ENCODE peak calls at places on chromosomes 5 and 9, in five cellular contexts. One of them, this sample, is unnamed.

GRCh38 chr5:77015938-77016569 is 14.2 kb upstream of the AGGF1 start:
- DNase-seq in right lobe of liver: no peak
- DNase-seq in nephron progenitor cell: no peak
- DNase-seq in mucosa of descending colon: no peak
- DNase-seq in psoas muscle: no peak
- DNase-seq in this sample: no peak

GRCh38 chr5:53479656-53480473 is 564 bp upstream of the FST start:
- DNase-seq in right lobe of liver: peak; percentile 85
- DNase-seq in nephron progenitor cell: peak; percentile 74
- DNase-seq in mucosa of descending colon: peak; percentile 50
- DNase-seq in psoas muscle: peak; percentile 66
- DNase-seq in this sample: peak; percentile 58

GRCh38 chr9:83964973-83965349 is 15.1 kb downstream of the HNRNPK start:
- DNase-seq in right lobe of liver: no peak
- DNase-seq in nephron progenitor cell: no peak
- DNase-seq in mucosa of descending colon: no peak
- DNase-seq in psoas muscle: no peak
- DNase-seq in this sample: no peak

GRCh38 chr5:115558388-115558956 is 13.9 kb upstream of the FEM1C start:
- DNase-seq in right lobe of liver: no peak
- DNase-seq in nephron progenitor cell: no peak
- DNase-seq in mucosa of descending colon: no peak
- DNase-seq in psoas muscle: no peak
- DNase-seq in this sample: no peak

GRCh38 chr5:134175874-134176522 is 752 bp downstream of the SKP1 start:
- DNase-seq in right lobe of liver: no peak
- DNase-seq in nephron progenitor cell: no peak
- DNase-seq in mucosa of descending colon: peak; percentile 47
- DNase-seq in psoas muscle: no peak
- DNase-seq in this sample: no peak

GRCh38 chr5:39102684-39103155 is 28.5 kb upstream of the RICTOR start:
- DNase-seq in right lobe of liver: no peak
- DNase-seq in nephron progenitor cell: no peak
- DNase-seq in mucosa of descending colon: no peak
- DNase-seq in psoas muscle: no peak
- DNase-seq in this sample: no peak

GRCh38 chr5:136030252-136030651 is 1.5 kb downstream of the TGFBI start:
- DNase-seq in right lobe of liver: peak; percentile 9
- DNase-seq in nephron progenitor cell: no peak
- DNase-seq in mucosa of descending colon: no peak
- DNase-seq in psoas muscle: no peak
- DNase-seq in this sample: no peak

GRCh38 chr5:137605377-137605776 is 106.3 kb upstream of the SPOCK1 start:
- DNase-seq in right lobe of liver: no peak
- DNase-seq in nephron progenitor cell: no peak
- DNase-seq in mucosa of descending colon: no peak
- DNase-seq in psoas muscle: no peak
- DNase-seq in this sample: no peak

GRCh38 chr5:68954618-68954910 is 139.2 kb upstream of the SLC30A5 start:
- DNase-seq in right lobe of liver: no peak
- DNase-seq in nephron progenitor cell: no peak
- DNase-seq in mucosa of descending colon: no peak
- DNase-seq in psoas muscle: no peak
- DNase-seq in this sample: no peak

GRCh38 chr9:85658716-85659115 is 83.0 kb downstream of the AGTPBP1 start:
- DNase-seq in right lobe of liver: no peak
- DNase-seq in nephron progenitor cell: no peak
- DNase-seq in mucosa of descending colon: no peak
- DNase-seq in psoas muscle: no peak
- DNase-seq in this sample: no peak

GRCh38 chr5:179596421-179596820 is 27.1 kb downstream of the HNRNPH1 start:
- DNase-seq in right lobe of liver: no peak
- DNase-seq in nephron progenitor cell: no peak
- DNase-seq in mucosa of descending colon: no peak
- DNase-seq in psoas muscle: no peak
- DNase-seq in this sample: no peak

GRCh38 chr5:42586625-42587024 is 163.4 kb downstream of the GHR start:
- DNase-seq in right lobe of liver: peak; percentile 89
- DNase-seq in nephron progenitor cell: no peak
- DNase-seq in mucosa of descending colon: no peak
- DNase-seq in psoas muscle: peak; percentile 45
- DNase-seq in this sample: no peak

GRCh38 chr9:36074870-36075532 is 38.3 kb downstream of the RECK start:
- DNase-seq in right lobe of liver: peak; percentile 79
- DNase-seq in nephron progenitor cell: no peak
- DNase-seq in mucosa of descending colon: peak; percentile 84
- DNase-seq in psoas muscle: peak; percentile 70
- DNase-seq in this sample: no peak

DNA sequence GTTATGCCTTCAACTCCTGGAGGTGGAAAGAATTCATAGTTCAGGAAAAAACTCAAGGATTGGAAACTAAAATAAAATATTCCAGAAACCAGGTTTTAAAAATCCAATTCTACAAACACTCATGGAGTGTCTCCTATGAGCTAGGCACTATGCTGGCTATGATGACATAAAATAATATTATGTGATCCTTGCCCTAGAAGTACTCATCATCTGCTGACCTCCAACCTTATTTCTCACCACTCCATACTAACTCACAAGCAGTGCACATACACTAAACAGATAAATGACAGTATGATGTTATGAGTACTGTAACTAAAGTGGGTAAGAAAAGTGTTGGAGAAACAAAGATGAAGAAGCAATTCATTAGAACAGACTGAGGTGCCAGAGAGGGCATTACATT is 93.2 kb upstream of the NR5A1 start:
- DNase-seq in right lobe of liver: no peak
- DNase-seq in nephron progenitor cell: no peak
- DNase-seq in mucosa of descending colon: no peak
- DNase-seq in psoas muscle: no peak
- DNase-seq in this sample: no peak
- TF ChIP-seq CTCF in right lobe of liver: no peak
- TF ChIP-seq CTCF in nephron progenitor cell: no peak
- TF ChIP-seq CTCF in mucosa of descending colon: no peak
- TF ChIP-seq CTCF in psoas muscle: no peak
- TF ChIP-seq CTCF in this sample: no peak

GRCh38 chr9:71768388-71769174 is at the start of gene CEMIP2:
- DNase-seq in right lobe of liver: peak; percentile 94
- DNase-seq in nephron progenitor cell: peak; percentile 90
- DNase-seq in mucosa of descending colon: peak; percentile 92
- DNase-seq in psoas muscle: peak; percentile 89
- DNase-seq in this sample: peak; percentile 93
- TF ChIP-seq CTCF in right lobe of liver: peak; percentile 26
- TF ChIP-seq CTCF in nephron progenitor cell: peak; percentile 17
- TF ChIP-seq CTCF in mucosa of descending colon: peak; percentile 5
- TF ChIP-seq CTCF in psoas muscle: no peak
- TF ChIP-seq CTCF in this sample: no peak

GRCh38 chr9:503881-504852 is 289.5 kb downstream of the DOCK8 start:
- DNase-seq in right lobe of liver: peak; percentile 76
- DNase-seq in nephron progenitor cell: peak; percentile 88
- DNase-seq in mucosa of descending colon: peak; percentile 88
- DNase-seq in psoas muscle: peak; percentile 78
- DNase-seq in this sample: peak; percentile 81
- TF ChIP-seq CTCF in right lobe of liver: peak; percentile 36
- TF ChIP-seq CTCF in nephron progenitor cell: no peak
- TF ChIP-seq CTCF in mucosa of descending colon: peak; percentile 13
- TF ChIP-seq CTCF in psoas muscle: peak; percentile 40
- TF ChIP-seq CTCF in this sample: peak; percentile 12

GRCh38 chr5:173300389-173301047 is 27.7 kb downstream of the STC2 start:
- DNase-seq in right lobe of liver: no peak
- DNase-seq in nephron progenitor cell: no peak
- DNase-seq in mucosa of descending colon: no peak
- DNase-seq in psoas muscle: no peak
- DNase-seq in this sample: no peak

GRCh38 chr5:173304591-173304988 is 23.6 kb downstream of the STC2 start:
- DNase-seq in right lobe of liver: no peak
- DNase-seq in nephron progenitor cell: no peak
- DNase-seq in mucosa of descending colon: no peak
- DNase-seq in psoas muscle: no peak
- DNase-seq in this sample: no peak

GRCh38 chr5:173303878-173304590 is 24.2 kb downstream of the STC2 start:
- DNase-seq in right lobe of liver: no peak
- DNase-seq in nephron progenitor cell: peak; percentile 68
- DNase-seq in mucosa of descending colon: no peak
- DNase-seq in psoas muscle: no peak
- DNase-seq in this sample: no peak

GRCh38 chr5:173301695-173302545 is 26.3 kb downstream of the STC2 start:
- DNase-seq in right lobe of liver: no peak
- DNase-seq in nephron progenitor cell: peak; percentile 70
- DNase-seq in mucosa of descending colon: no peak
- DNase-seq in psoas muscle: no peak
- DNase-seq in this sample: no peak

GRCh38 chr5:173302546-173303155 is 25.6 kb downstream of the STC2 start:
- DNase-seq in right lobe of liver: no peak
- DNase-seq in nephron progenitor cell: peak; percentile 56
- DNase-seq in mucosa of descending colon: no peak
- DNase-seq in psoas muscle: no peak
- DNase-seq in this sample: no peak
- TF ChIP-seq CTCF in right lobe of liver: no peak
- TF ChIP-seq CTCF in nephron progenitor cell: no peak
- TF ChIP-seq CTCF in mucosa of descending colon: no peak
- TF ChIP-seq CTCF in psoas muscle: no peak
- TF ChIP-seq CTCF in this sample: no peak

DNA sequence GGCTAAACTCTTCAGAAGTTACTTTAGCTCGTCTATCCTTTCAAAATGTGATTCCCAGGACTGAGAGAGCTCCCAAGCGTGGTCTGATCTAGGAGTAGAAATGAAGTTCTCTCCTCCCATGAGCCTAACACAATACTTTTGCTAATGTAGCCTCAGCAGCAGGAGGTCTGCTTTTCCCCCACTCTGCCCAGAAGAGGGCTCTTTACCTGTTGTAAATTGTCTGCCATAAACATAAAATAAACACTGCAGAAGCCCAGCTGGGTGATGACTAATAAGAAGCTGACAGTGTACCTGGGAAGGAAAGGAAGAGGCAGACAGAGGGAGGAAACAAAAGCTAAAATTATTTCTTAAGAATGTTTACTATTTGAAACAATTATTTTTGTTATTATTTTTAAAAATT is 15.4 kb downstream of the SLC36A3 start:
- DNase-seq in right lobe of liver: no peak
- DNase-seq in nephron progenitor cell: no peak
- DNase-seq in mucosa of descending colon: no peak
- DNase-seq in psoas muscle: no peak
- DNase-seq in this sample: no peak
- TF ChIP-seq CTCF in right lobe of liver: no peak
- TF ChIP-seq CTCF in nephron progenitor cell: no peak
- TF ChIP-seq CTCF in mucosa of descending colon: no peak
- TF ChIP-seq CTCF in psoas muscle: no peak
- TF ChIP-seq CTCF in this sample: no peak

GRCh38 chr5:114097570-114097969 is 264.3 kb upstream of the KCNN2 start:
- DNase-seq in right lobe of liver: no peak
- DNase-seq in nephron progenitor cell: no peak
- DNase-seq in mucosa of descending colon: no peak
- DNase-seq in psoas muscle: no peak
- DNase-seq in this sample: no peak
- TF ChIP-seq CTCF in right lobe of liver: no peak
- TF ChIP-seq CTCF in nephron progenitor cell: no peak
- TF ChIP-seq CTCF in mucosa of descending colon: no peak
- TF ChIP-seq CTCF in psoas muscle: no peak
- TF ChIP-seq CTCF in this sample: no peak

GRCh38 chr9:34127035-34127948 is 794 bp upstream of the DCAF12 start:
- DNase-seq in right lobe of liver: no peak
- DNase-seq in nephron progenitor cell: no peak
- DNase-seq in mucosa of descending colon: no peak
- DNase-seq in psoas muscle: no peak
- DNase-seq in this sample: no peak

GRCh38 chr9:34124923-34125322 is 1.6 kb downstream of the DCAF12 start:
- DNase-seq in right lobe of liver: no peak
- DNase-seq in nephron progenitor cell: no peak
- DNase-seq in mucosa of descending colon: peak; percentile 24
- DNase-seq in psoas muscle: no peak
- DNase-seq in this sample: no peak

GRCh38 chr9:34124103-34124502 is 2.4 kb downstream of the DCAF12 start:
- DNase-seq in right lobe of liver: no peak
- DNase-seq in nephron progenitor cell: no peak
- DNase-seq in mucosa of descending colon: no peak
- DNase-seq in psoas muscle: no peak
- DNase-seq in this sample: no peak

GRCh38 chr9:34126207-34127034 is at the start of gene DCAF12:
- DNase-seq in right lobe of liver: peak; percentile 92
- DNase-seq in nephron progenitor cell: peak; percentile 91
- DNase-seq in mucosa of descending colon: peak; percentile 94
- DNase-seq in psoas muscle: peak; percentile 92
- DNase-seq in this sample: peak; percentile 93

GRCh38 chr9:34125681-34126206 is 754 bp downstream of the DCAF12 start:
- DNase-seq in right lobe of liver: no peak
- DNase-seq in nephron progenitor cell: peak; percentile 12
- DNase-seq in mucosa of descending colon: peak; percentile 34
- DNase-seq in psoas muscle: no peak
- DNase-seq in this sample: peak; percentile 23
- TF ChIP-seq CTCF in right lobe of liver: no peak
- TF ChIP-seq CTCF in nephron progenitor cell: no peak
- TF ChIP-seq CTCF in mucosa of descending colon: no peak
- TF ChIP-seq CTCF in psoas muscle: no peak
- TF ChIP-seq CTCF in this sample: no peak